ENCODE peak calls at places on chromosomes 13 and 19, in ten cellular contexts. W is AG10803; N is ACHN; E is AG09319; G is stimulated activated CD8-positive, alpha-beta memory T cell treated with anti-CD3 and anti-CD28 coated beads, Interleukin-2, amount 100 ng/mL, for 48 hours; S is activated CD4-positive, CD25-positive, alpha-beta regulatory T cell treated with anti-CD3 and anti-CD28 coated beads, Interleukin-2, amount 50 U/mL, for 16 hours; C is neural crest cell; I is GM10248; O is stimulated activated CD4-positive, alpha-beta T cell treated with anti-CD3 and anti-CD28 coated beads, Interleukin-1b, Interleukin-23, amount 100 ng/mL, for 4 hours; Z is CD8-positive, alpha-beta T cell. H is an unnamed sample.

GRCh38 chr13:43368003-43368402 is 344.6 kb downstream of the DNAJC15 start:
- DNase-seq in Z (no peak), C (no peak), N (no peak), I (peak; percentile 18), W (peak; percentile 70), O (no peak), G (no peak), E (peak; percentile 39), S (no peak), H (no peak)

GRCh38 chr19:6376512-6377193 is 920 bp upstream of the PSPN start:
- DNase-seq in G (no peak), O (no peak), S (no peak), C (no peak), E (no peak), I (no peak), N (no peak), W (no peak), Z (no peak), H (no peak)

GRCh38 chr19:40640744-40641143 is 39.6 kb downstream of the LTBP4 start:
- DNase-seq in W (peak; percentile 22), S (no peak), O (no peak), I (no peak), C (no peak), Z (no peak), N (no peak), G (no peak), E (no peak), H (no peak)

GRCh38 chr13:106493569-106493968 is 41.9 kb downstream of the EFNB2 start:
- DNase-seq in C (no peak), N (no peak), Z (no peak), O (no peak), W (no peak), I (peak; percentile 41), G (no peak), E (no peak), S (no peak), H (no peak)

GRCh38 chr19:13091400-13092161 is 11.1 kb downstream of the LYL1 start:
- DNase-seq in O (no peak), I (no peak), W (peak; percentile 96), S (no peak), N (no peak), C (no peak), G (no peak), E (peak; percentile 65), Z (no peak), H (peak; percentile 67)

GRCh38 chr13:33213024-33213795 is 72.3 kb downstream of the STARD13 start:
- DNase-seq in W (no peak), Z (no peak), I (no peak), S (no peak), E (no peak), O (no peak), G (no peak), C (no peak), N (no peak), H (no peak)

GRCh38 chr19:18426416-18426767 is 7.2 kb downstream of the SSBP4 start:
- DNase-seq in O (no peak), C (no peak), S (no peak), I (no peak), W (no peak), Z (no peak), G (no peak), N (no peak), E (no peak), H (no peak)

GRCh38 chr13:28575200-28575599 is 80.3 kb upstream of the FLT1 start:
- DNase-seq in I (no peak), S (no peak), C (no peak), Z (no peak), O (no peak), E (no peak), W (no peak), N (no peak), G (no peak), H (no peak)

GRCh38 chr13:106432636-106433035 is 102.8 kb downstream of the EFNB2 start:
- DNase-seq in G (no peak), I (no peak), S (no peak), O (no peak), W (peak; percentile 55), Z (no peak), N (no peak), C (no peak), E (no peak), H (no peak)

GRCh38 chr19:18488838-18489626 is 32.8 kb downstream of the ELL start:
- DNase-seq in N (peak; percentile 27), W (no peak), Z (no peak), S (no peak), I (no peak), E (no peak), C (peak; percentile 53), O (no peak), G (no peak), H (no peak)

GRCh38 chr13:33692531-33692930 is 125.4 kb upstream of the RFC3 start:
- DNase-seq in N (no peak), S (no peak), Z (no peak), W (no peak), O (no peak), G (no peak), I (no peak), E (no peak), C (no peak), H (no peak)

GRCh38 chr19:19270749-19271571 is 2.1 kb downstream of the TM6SF2 start:
- DNase-seq in S (no peak), W (no peak), C (no peak), Z (no peak), N (no peak), I (no peak), O (no peak), E (no peak), G (no peak), H (no peak)

H was measured in pulmonary artery endothelial cell.